ENCODE peak calls at places on chromosomes 7 and 10, in four cellular contexts. One of them, this sample, is unnamed.

GRCh38 chr7:140645166-140645565 is 4.6 kb upstream of the DENND2A start:
- DNase-seq in GM12878: no peak
- DNase-seq in K562: peak
- DNase-seq in HepG2: no peak
- DNase-seq in this sample: peak

GRCh38 chr7:47577351-47577919 is 4.5 kb downstream of the TNS3 start:
- DNase-seq in GM12878: no peak
- DNase-seq in K562: no peak
- DNase-seq in HepG2: no peak
- DNase-seq in this sample: no peak

GRCh38 chr10:520402-520787 is 169.1 kb downstream of the DIP2C start:
- DNase-seq in GM12878: no peak
- DNase-seq in K562: no peak
- DNase-seq in HepG2: no peak
- DNase-seq in this sample: no peak

GRCh38 chr7:30452278-30452930 is 26.2 kb downstream of the NOD1 start:
- DNase-seq in GM12878: no peak
- DNase-seq in K562: no peak
- DNase-seq in HepG2: no peak
- DNase-seq in this sample: no peak

GRCh38 chr10:34280599-34281374 is 534.3 kb downstream of the PARD3 start:
- DNase-seq in GM12878: no peak
- DNase-seq in K562: peak
- DNase-seq in HepG2: peak
- DNase-seq in this sample: no peak

GRCh38 chr10:48671914-48672595 is 12.6 kb upstream of the WDFY4 start:
- DNase-seq in GM12878: peak
- DNase-seq in K562: no peak
- DNase-seq in HepG2: no peak
- DNase-seq in this sample: no peak

GRCh38 chr7:39952378-39952777 is 2.3 kb downstream of the CDK13 start:
- DNase-seq in GM12878: no peak
- DNase-seq in K562: no peak
- DNase-seq in HepG2: no peak
- DNase-seq in this sample: no peak

GRCh38 chr10:101780818-101781654 is 2.2 kb downstream of the NPM3 start:
- DNase-seq in GM12878: peak
- DNase-seq in K562: peak
- DNase-seq in HepG2: peak
- DNase-seq in this sample: peak

GRCh38 chr7:40828686-40829085 is 693.9 kb downstream of the SUGCT start:
- DNase-seq in GM12878: no peak
- DNase-seq in K562: no peak
- DNase-seq in HepG2: no peak
- DNase-seq in this sample: no peak

GRCh38 chr7:155670521-155670920 is 26.1 kb downstream of the RBM33 start:
- DNase-seq in GM12878: no peak
- DNase-seq in K562: no peak
- DNase-seq in HepG2: no peak
- DNase-seq in this sample: no peak

GRCh38 chr7:122511268-122511667 is 187.6 kb downstream of the RNF133 start:
- DNase-seq in GM12878: no peak
- DNase-seq in K562: no peak
- DNase-seq in HepG2: no peak
- DNase-seq in this sample: no peak

GRCh38 chr10:13219685-13220670 is 14.2 kb downstream of the UCMA start:
- DNase-seq in GM12878: peak
- DNase-seq in K562: peak
- DNase-seq in HepG2: peak
- DNase-seq in this sample: no peak

GRCh38 chr10:80529604-80530003 is 8.1 kb upstream of the SH2D4B start:
- DNase-seq in GM12878: no peak
- DNase-seq in K562: no peak
- DNase-seq in HepG2: no peak
- DNase-seq in this sample: no peak

GRCh38 chr10:120415709-120416330 is 41.2 kb upstream of the PLPP4 start:
- DNase-seq in GM12878: no peak
- DNase-seq in K562: no peak
- DNase-seq in HepG2: no peak
- DNase-seq in this sample: no peak

GRCh38 chr10:123287594-123288247 is 133.5 kb downstream of the BUB3 start:
- DNase-seq in GM12878: no peak
- DNase-seq in K562: no peak
- DNase-seq in HepG2: no peak
- DNase-seq in this sample: peak

GRCh38 chr7:45646996-45647411 is 72.8 kb downstream of the ADCY1 start:
- DNase-seq in GM12878: no peak
- DNase-seq in K562: no peak
- DNase-seq in HepG2: no peak
- DNase-seq in this sample: peak

GRCh38 chr7:37495574-37496184 is 47.0 kb upstream of the ELMO1 start:
- DNase-seq in GM12878: no peak
- DNase-seq in K562: peak
- DNase-seq in HepG2: peak
- DNase-seq in this sample: peak

GRCh38 chr10:78973901-78974408 is 94.8 kb upstream of the ZMIZ1 start:
- DNase-seq in GM12878: no peak
- DNase-seq in K562: no peak
- DNase-seq in HepG2: peak
- DNase-seq in this sample: no peak

GRCh38 chr10:42875792-42876191 is 93.2 kb downstream of the BMS1 start:
- DNase-seq in GM12878: no peak
- DNase-seq in K562: no peak
- DNase-seq in HepG2: no peak
- DNase-seq in this sample: peak

GRCh38 chr7:87853237-87853864 is 22.8 kb downstream of the SLC25A40 start:
- DNase-seq in GM12878: no peak
- DNase-seq in K562: no peak
- DNase-seq in HepG2: no peak
- DNase-seq in this sample: no peak

GRCh38 chr10:50622497-50623298 is 1.1 kb downstream of the SGMS1 start:
- DNase-seq in GM12878: no peak
- DNase-seq in K562: peak
- DNase-seq in HepG2: no peak
- DNase-seq in this sample: peak

GRCh38 chr10:5581670-5582566 is 57.2 kb downstream of the CALML3 start:
- DNase-seq in GM12878: peak
- DNase-seq in K562: no peak
- DNase-seq in HepG2: no peak
- DNase-seq in this sample: no peak

GRCh38 chr10:23402856-23403255 is 36.0 kb upstream of the OTUD1 start:
- DNase-seq in GM12878: no peak
- DNase-seq in K562: no peak
- DNase-seq in HepG2: no peak
- DNase-seq in this sample: no peak

GRCh38 chr7:115037128-115037802 is 115.4 kb downstream of the MDFIC start:
- DNase-seq in GM12878: no peak
- DNase-seq in K562: no peak
- DNase-seq in HepG2: no peak
- DNase-seq in this sample: no peak

GRCh38 chr7:129160161-129160911 is 15.8 kb downstream of the TSPAN33 start:
- DNase-seq in GM12878: no peak
- DNase-seq in K562: no peak
- DNase-seq in HepG2: no peak
- DNase-seq in this sample: peak

GRCh38 chr10:944034-944831 is 12.7 kb upstream of the LARP4B start:
- DNase-seq in GM12878: no peak
- DNase-seq in K562: no peak
- DNase-seq in HepG2: no peak
- DNase-seq in this sample: no peak

GRCh38 chr10:31657471-31657844 is 271.2 kb downstream of the ARHGAP12 start:
- DNase-seq in GM12878: no peak
- DNase-seq in K562: no peak
- DNase-seq in HepG2: no peak
- DNase-seq in this sample: no peak

GRCh38 chr7:10612950-10613349 is 360.7 kb upstream of the PHF14 start:
- DNase-seq in GM12878: no peak
- DNase-seq in K562: no peak
- DNase-seq in HepG2: no peak
- DNase-seq in this sample: no peak

GRCh38 chr7:97871659-97872024 is 566 bp downstream of the ASNS start:
- DNase-seq in GM12878: peak
- DNase-seq in K562: peak
- DNase-seq in HepG2: no peak
- DNase-seq in this sample: no peak

GRCh38 chr10:3720228-3721019 is 64.6 kb downstream of the KLF6 start:
- DNase-seq in GM12878: no peak
- DNase-seq in K562: no peak
- DNase-seq in HepG2: peak
- DNase-seq in this sample: no peak

GRCh38 chr10:17737021-17737965 is 14.7 kb upstream of the TMEM236 start:
- DNase-seq in GM12878: no peak
- DNase-seq in K562: no peak
- DNase-seq in HepG2: peak
- DNase-seq in this sample: peak

GRCh38 chr7:73715648-73716317 is 3.7 kb downstream of the STX1A start:
- DNase-seq in GM12878: no peak
- DNase-seq in K562: peak
- DNase-seq in HepG2: peak
- DNase-seq in this sample: no peak

GRCh38 chr10:4077804-4078203 is 292.8 kb upstream of the KLF6 start:
- DNase-seq in GM12878: no peak
- DNase-seq in K562: no peak
- DNase-seq in HepG2: no peak
- DNase-seq in this sample: no peak

GRCh38 chr7:96786998-96787395 is 77.4 kb upstream of the SEM1 start:
- DNase-seq in GM12878: no peak
- DNase-seq in K562: no peak
- DNase-seq in HepG2: no peak
- DNase-seq in this sample: no peak

GRCh38 chr7:122070062-122070461 is 74.0 kb downstream of the AASS start:
- DNase-seq in GM12878: no peak
- DNase-seq in K562: no peak
- DNase-seq in HepG2: no peak
- DNase-seq in this sample: no peak

GRCh38 chr10:118669020-118669766 is 73.7 kb upstream of the PRLHR start:
- DNase-seq in GM12878: no peak
- DNase-seq in K562: peak
- DNase-seq in HepG2: no peak
- DNase-seq in this sample: peak

GRCh38 chr10:1734288-1734687 is 3.0 kb downstream of the ADARB2 start:
- DNase-seq in GM12878: no peak
- DNase-seq in K562: no peak
- DNase-seq in HepG2: no peak
- DNase-seq in this sample: no peak

GRCh38 chr7:73446716-73447115 is 13.1 kb downstream of the FZD9 start:
- DNase-seq in GM12878: no peak
- DNase-seq in K562: no peak
- DNase-seq in HepG2: no peak
- DNase-seq in this sample: no peak

GRCh38 chr10:122112625-122113160 is 123.7 kb downstream of the TACC2 start:
- DNase-seq in GM12878: no peak
- DNase-seq in K562: peak
- DNase-seq in HepG2: peak
- DNase-seq in this sample: peak

GRCh38 chr10:87585565-87586514 is 73.8 kb upstream of the PAPSS2 start:
- DNase-seq in GM12878: no peak
- DNase-seq in K562: no peak
- DNase-seq in HepG2: peak
- DNase-seq in this sample: no peak
- TF ChIP-seq MXI1 in GM12878: no peak
- TF ChIP-seq MXI1 in K562: no peak
- TF ChIP-seq MXI1 in HepG2: no peak
- TF ChIP-seq MXI1 in this sample: no peak

GRCh38 chr10:29177266-29177832 is 111.5 kb upstream of the LYZL1 start:
- DNase-seq in GM12878: no peak
- DNase-seq in K562: no peak
- DNase-seq in HepG2: no peak
- DNase-seq in this sample: no peak
- TF ChIP-seq JUND in GM12878: no peak
- TF ChIP-seq JUND in K562: no peak
- TF ChIP-seq JUND in HepG2: no peak
- TF ChIP-seq JUND in this sample: no peak

GRCh38 chr10:99236627-99237309 is 1.1 kb upstream of the HPSE2 start:
- DNase-seq in GM12878: no peak
- DNase-seq in K562: no peak
- DNase-seq in HepG2: no peak
- DNase-seq in this sample: no peak

GRCh38 chr10:99234067-99234738 is 1.4 kb downstream of the HPSE2 start:
- DNase-seq in GM12878: peak
- DNase-seq in K562: peak
- DNase-seq in HepG2: no peak
- DNase-seq in this sample: peak

GRCh38 chr10:99235469-99235871 is at the start of gene HPSE2:
- DNase-seq in GM12878: no peak
- DNase-seq in K562: no peak
- DNase-seq in HepG2: no peak
- DNase-seq in this sample: peak

GRCh38 chr10:99234739-99235468 is 748 bp downstream of the HPSE2 start:
- DNase-seq in GM12878: no peak
- DNase-seq in K562: no peak
- DNase-seq in HepG2: no peak
- DNase-seq in this sample: no peak

GRCh38 chr10:99235872-99236626 is 397 bp upstream of the HPSE2 start:
- DNase-seq in GM12878: no peak
- DNase-seq in K562: no peak
- DNase-seq in HepG2: no peak
- DNase-seq in this sample: peak
- TF ChIP-seq MXI1 in GM12878: no peak
- TF ChIP-seq MXI1 in K562: no peak
- TF ChIP-seq MXI1 in HepG2: no peak
- TF ChIP-seq MXI1 in this sample: no peak

GRCh38 chr7:21960922-21961321 is 15.2 kb upstream of the CDCA7L start:
- DNase-seq in GM12878: no peak
- DNase-seq in K562: no peak
- DNase-seq in HepG2: no peak
- DNase-seq in this sample: no peak
- TF ChIP-seq JUND in GM12878: no peak
- TF ChIP-seq JUND in K562: no peak
- TF ChIP-seq JUND in HepG2: no peak
- TF ChIP-seq JUND in this sample: peak

DNA sequence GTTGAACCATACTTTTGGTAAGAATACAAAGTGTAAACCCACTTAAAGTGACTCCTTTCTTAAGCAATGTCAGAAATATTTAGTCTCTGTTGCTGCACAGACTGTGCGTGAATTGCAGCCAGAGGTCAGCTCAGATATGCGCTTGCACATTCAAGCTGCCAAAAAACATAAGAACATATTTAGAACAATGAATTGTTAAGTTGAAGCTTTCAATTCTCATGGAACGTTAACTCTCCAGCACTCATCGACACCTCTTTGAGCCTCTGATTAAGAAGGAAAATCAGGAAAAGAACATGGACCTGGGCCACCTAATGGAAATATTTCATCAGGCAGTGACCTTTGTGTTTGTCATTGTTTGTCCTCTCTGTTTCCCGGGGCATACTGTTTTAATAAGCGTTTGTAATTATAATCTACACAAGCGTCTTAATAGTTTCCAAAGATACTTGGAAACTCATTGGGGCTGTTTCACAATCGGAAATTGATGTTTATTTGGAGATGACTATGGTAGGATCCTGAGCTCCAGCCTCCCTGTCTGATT is 193.0 kb upstream of the CELF2 start:
- DNase-seq in GM12878: no peak
- DNase-seq in K562: no peak
- DNase-seq in HepG2: no peak
- DNase-seq in this sample: no peak
- TF ChIP-seq MXI1 in GM12878: no peak
- TF ChIP-seq MXI1 in K562: no peak
- TF ChIP-seq MXI1 in HepG2: no peak
- TF ChIP-seq MXI1 in this sample: no peak

This sample was measured in SK-N-SH.